ENCODE peak calls at places on chromosome 18, in nine cellular contexts. C is K562, Y is A549, N is HepG2, F is WTC11, H is GM12878, X is HCT116, U is NB4, A is SK-N-SH. R is an unnamed sample.

GRCh38 chr18:25180974-25181373 is 171.0 kb downstream of the ZNF521 start:
- DNase-seq in C (no peak), Y (no peak), N (no peak), F (no peak), H (no peak), X (no peak), U (no peak), A (no peak), R (no peak)

GRCh38 chr18:12657048-12657848 is 659 bp downstream of the SPIRE1 start:
- DNase-seq in C (peak; percentile 58), Y (peak; percentile 10), N (no peak), F (peak; percentile 25), H (no peak), X (no peak), U (peak; percentile 59), A (peak; percentile 78), R (peak; percentile 29)

GRCh38 chr18:858016-858415 is 46.0 kb upstream of the YES1 start:
- DNase-seq in C (no peak), Y (no peak), N (no peak), F (no peak), H (no peak), X (no peak), U (no peak), A (no peak), R (no peak)

GRCh38 chr18:44973282-44973681 is 292.6 kb downstream of the SETBP1 start:
- DNase-seq in C (no peak), Y (no peak), N (no peak), F (no peak), H (no peak), X (no peak), U (no peak), A (no peak), R (peak; percentile 6)

GRCh38 chr18:23690505-23691068 is 1.3 kb downstream of the LAMA3 start:
- DNase-seq in C (no peak), Y (no peak), N (no peak), F (peak; percentile 36), H (no peak), X (no peak), U (no peak), A (peak; percentile 41), R (no peak)

GRCh38 chr18:2848145-2848878 is 1.5 kb downstream of the EMILIN2 start:
- DNase-seq in C (peak; percentile 34), Y (no peak), N (no peak), F (no peak), H (no peak), X (no peak), U (peak; percentile 76), A (no peak), R (no peak)

GRCh38 chr18:77899972-77900754 is 650.5 kb downstream of the GALR1 start:
- DNase-seq in C (peak; percentile 64), Y (peak; percentile 21), N (no peak), F (peak; percentile 70), H (no peak), X (no peak), U (peak; percentile 64), A (peak; percentile 89), R (no peak)

GRCh38 chr18:26453370-26454030 is 94.9 kb downstream of the KCTD1 start:
- DNase-seq in C (no peak), Y (no peak), N (no peak), F (no peak), H (no peak), X (no peak), U (no peak), A (peak; percentile 43), R (no peak)

GRCh38 chr18:11885278-11885991 is 22.7 kb downstream of the MPPE1 start:
- DNase-seq in C (no peak), Y (no peak), N (peak; percentile 73), F (no peak), H (no peak), X (no peak), U (no peak), A (no peak), R (no peak)

GRCh38 chr18:74689251-74689650 is 91.6 kb downstream of the ZNF407 start:
- DNase-seq in C (no peak), Y (no peak), N (no peak), F (no peak), H (no peak), X (no peak), U (no peak), A (no peak), R (peak; percentile 27)

GRCh38 chr18:24875286-24875685 is 414.8 kb downstream of the HRH4 start:
- DNase-seq in C (no peak), Y (no peak), N (no peak), F (no peak), H (no peak), X (no peak), U (no peak), A (no peak), R (peak; percentile 46)

GRCh38 chr18:9348079-9348671 is 13.6 kb downstream of the TWSG1 start:
- DNase-seq in C (no peak), Y (no peak), N (no peak), F (no peak), H (peak; percentile 60), X (no peak), U (no peak), A (no peak), R (peak; percentile 53)

GRCh38 chr18:72336786-72337185 is 207.4 kb downstream of the CBLN2 start:
- DNase-seq in C (no peak), Y (no peak), N (no peak), F (no peak), H (no peak), X (no peak), U (no peak), A (no peak), R (no peak)

GRCh38 chr18:3159830-3160229 is 59.9 kb downstream of the MYOM1 start:
- DNase-seq in C (no peak), Y (no peak), N (no peak), F (no peak), H (no peak), X (no peak), U (no peak), A (no peak), R (no peak)

GRCh38 chr18:28287146-28287545 is 110.2 kb upstream of the CDH2 start:
- DNase-seq in C (no peak), Y (no peak), N (no peak), F (no peak), H (no peak), X (no peak), U (no peak), A (no peak), R (no peak)

GRCh38 chr18:986552-986951 is 81.9 kb downstream of the ADCYAP1 start:
- DNase-seq in C (no peak), Y (no peak), N (no peak), F (no peak), H (no peak), X (no peak), U (no peak), A (no peak), R (no peak)

GRCh38 chr18:24176727-24177416 is 38.0 kb downstream of the CABYR start:
- DNase-seq in C (peak; percentile 64), Y (peak; percentile 13), N (peak; percentile 37), F (peak; percentile 85), H (peak; percentile 61), X (peak; percentile 35), U (peak; percentile 57), A (peak; percentile 71), R (peak; percentile 43)

GRCh38 chr18:10230072-10230471 is 224.4 kb upstream of the APCDD1 start:
- DNase-seq in C (peak; percentile 40), Y (no peak), N (peak; percentile 23), F (no peak), H (no peak), X (peak; percentile 44), U (peak; percentile 90), A (no peak), R (peak; percentile 20)

GRCh38 chr18:54647176-54647575 is 56.1 kb downstream of the DYNAP start:
- DNase-seq in C (peak; percentile 30), Y (no peak), N (peak; percentile 37), F (peak; percentile 24), H (no peak), X (peak; percentile 34), U (peak; percentile 35), A (peak; percentile 21), R (peak; percentile 19)

GRCh38 chr18:36058674-36059073 is 8.7 kb downstream of the RPRD1A start:
- DNase-seq in C (no peak), Y (no peak), N (no peak), F (no peak), H (no peak), X (no peak), U (no peak), A (no peak), R (no peak)

GRCh38 chr18:46096651-46097300 is 1.3 kb downstream of the ATP5F1A start:
- DNase-seq in C (no peak), Y (no peak), N (no peak), F (no peak), H (no peak), X (no peak), U (peak; percentile 29), A (no peak), R (no peak)
- TF ChIP-seq MAX in C (no peak), Y (no peak), N (no peak), F (no peak), H (no peak), X (no peak), U (no peak), A (no peak), R (no peak)

DNA sequence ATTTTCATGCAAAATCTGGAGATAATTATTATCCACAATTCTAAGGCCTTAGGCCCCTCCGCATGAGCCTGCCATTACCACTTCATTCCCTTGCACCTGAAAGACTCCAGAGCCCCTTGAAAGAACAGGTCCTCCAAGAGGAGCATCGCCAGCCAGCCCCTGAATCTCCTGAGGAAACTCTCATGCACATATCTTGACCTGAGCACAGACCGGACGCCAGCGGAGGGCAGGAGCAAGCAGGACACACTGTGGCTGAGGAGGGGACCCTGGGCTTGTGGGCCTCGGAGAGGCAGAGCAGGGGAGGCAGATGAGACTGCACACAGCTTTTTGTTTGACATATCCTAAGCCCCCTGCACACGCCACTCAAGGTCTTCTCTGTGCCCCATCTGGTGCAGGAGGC is 13.6 kb upstream of the ADNP2 start:
- DNase-seq in C (no peak), Y (no peak), N (no peak), F (no peak), H (no peak), X (no peak), U (no peak), A (no peak), R (no peak)
- TF ChIP-seq MAX in C (no peak), Y (no peak), N (no peak), F (no peak), H (no peak), X (no peak), U (no peak), A (no peak), R (no peak)

DNA sequence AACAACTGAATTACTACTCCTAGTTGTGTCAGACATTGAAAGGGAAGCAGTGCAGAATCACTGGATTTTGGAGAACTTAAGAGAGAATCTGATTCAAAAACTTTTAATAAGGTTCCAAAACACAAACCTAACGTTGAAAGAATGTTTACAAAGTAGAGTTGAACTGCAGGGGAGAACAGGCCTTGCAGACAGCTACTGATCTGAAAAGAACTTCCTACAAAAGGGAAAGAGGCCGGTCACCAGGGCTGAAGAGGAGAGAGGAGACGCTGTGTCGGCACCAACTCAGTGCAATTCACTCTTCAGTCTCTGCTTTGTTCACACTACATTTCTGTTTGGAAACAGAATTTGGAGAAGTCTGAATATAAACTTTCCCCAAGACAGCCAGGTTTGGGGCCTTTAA is 124.0 kb downstream of the GAREM1 start:
- DNase-seq in C (no peak), Y (no peak), N (no peak), F (no peak), H (no peak), X (no peak), U (no peak), A (no peak), R (no peak)
- TF ChIP-seq MAX in C (no peak), Y (no peak), N (no peak), F (no peak), H (no peak), X (no peak), U (no peak), A (no peak), R (no peak)

GRCh38 chr18:62637807-62638687 is 77.3 kb upstream of the PHLPP1 start:
- DNase-seq in C (peak; percentile 71), Y (peak; percentile 26), N (peak; percentile 28), F (peak; percentile 78), H (no peak), X (peak; percentile 44), U (peak; percentile 63), A (peak; percentile 34), R (peak; percentile 18)
- TF ChIP-seq MAX in C (no peak), Y (no peak), N (no peak), F (no peak), H (no peak), X (peak; percentile 54), U (no peak), A (no peak), R (no peak)